ENCODE peak calls at places on chromosomes 2 and 18, in eight cellular contexts. D, N, H, P, W, M, E and G are unnamed samples.

GRCh38 chr2:2570871-2571270 is 239.8 kb upstream of the MYT1L start:
- DNase-seq in M (no peak), N (no peak), W (no peak), H (no peak), D (no peak), E (no peak), P (no peak), G (no peak)

GRCh38 chr2:151354807-151355206 is 2.6 kb upstream of the TNFAIP6 start:
- DNase-seq in W (no peak), N (no peak), M (no peak), D (no peak), P (no peak), E (no peak), H (no peak), G (no peak)

GRCh38 chr2:179234658-179235240 is 29.9 kb downstream of the SESTD1 start:
- DNase-seq in H (no peak), D (no peak), P (no peak), N (no peak), E (no peak), W (no peak), M (no peak), G (no peak)

GRCh38 chr2:188318161-188318749 is 26.6 kb downstream of the GULP1 start:
- DNase-seq in M (no peak), D (no peak), W (no peak), P (no peak), H (no peak), N (no peak), E (no peak), G (no peak)

GRCh38 chr2:85390941-85391669 is 19.1 kb downstream of the CAPG start:
- DNase-seq in W (peak), E (no peak), M (no peak), P (peak), N (no peak), D (peak), H (peak), G (no peak)

GRCh38 chr18:42752921-42753320 is 362.6 kb downstream of the RIT2 start:
- DNase-seq in E (no peak), P (peak), D (no peak), N (no peak), H (no peak), M (no peak), W (no peak), G (no peak)

GRCh38 chr18:7619676-7620075 is 52.6 kb downstream of the PTPRM start:
- DNase-seq in W (no peak), P (no peak), M (no peak), E (no peak), H (peak), D (no peak), N (no peak), G (no peak)

GRCh38 chr2:187338679-187339121 is 109.4 kb downstream of the CALCRL start:
- DNase-seq in N (no peak), M (no peak), D (no peak), P (peak), W (no peak), E (no peak), H (no peak), G (no peak)

GRCh38 chr2:8414946-8415869 is 266.6 kb upstream of the ID2 start:
- DNase-seq in D (no peak), E (no peak), H (no peak), N (no peak), P (no peak), W (no peak), M (no peak), G (no peak)

GRCh38 chr2:59029058-59029457 is 787.9 kb upstream of the FANCL start:
- DNase-seq in W (peak), H (no peak), D (no peak), P (no peak), E (no peak), N (no peak), M (no peak), G (no peak)

GRCh38 chr2:36294290-36294689 is 61.3 kb upstream of the CRIM1 start:
- DNase-seq in H (no peak), E (no peak), D (no peak), W (no peak), P (no peak), M (no peak), N (no peak), G (no peak)

GRCh38 chr18:22166070-22166972 is 3.1 kb upstream of the GATA6 start:
- DNase-seq in W (peak), M (no peak), H (no peak), P (peak), D (no peak), N (peak), E (no peak), G (no peak)
- H3K4me3 ChIP-seq in W (peak), M (no peak), H (no peak), P (peak), D (no peak), N (peak), E (no peak), G (no peak)

GRCh38 chr2:191299009-191299408 is 53.8 kb downstream of the MYO1B start:
- DNase-seq in P (no peak), D (no peak), N (no peak), W (no peak), H (no peak), M (no peak), E (no peak), G (no peak)
- TF ChIP-seq CTCF in P (peak), D (peak), N (no peak), W (no peak), H (peak), M (peak), E (peak), G (no peak)

GRCh38 chr2:54457326-54458023 is 1.3 kb downstream of the SPTBN1 start:
- DNase-seq in P (peak), E (no peak), N (peak), W (no peak), H (no peak), D (peak), M (no peak), G (no peak)

GRCh38 chr2:54456526-54457325 is 599 bp downstream of the SPTBN1 start:
- DNase-seq in P (peak), D (peak), N (no peak), W (peak), H (peak), M (no peak), E (peak), G (no peak)

GRCh38 chr2:54455584-54456525 is at the start of gene SPTBN1:
- DNase-seq in P (peak), M (peak), D (peak), H (peak), W (peak), E (peak), N (peak), G (no peak)

GRCh38 chr2:54454922-54455583 is 1.1 kb upstream of the SPTBN1 start:
- DNase-seq in D (no peak), E (no peak), M (no peak), H (no peak), P (peak), N (peak), W (peak), G (no peak)

GRCh38 chr2:54454548-54454921 is 1.6 kb upstream of the SPTBN1 start:
- DNase-seq in D (no peak), P (no peak), E (no peak), H (no peak), M (no peak), N (no peak), W (no peak), G (no peak)
- H3K4me3 ChIP-seq in D (no peak), P (peak), E (no peak), H (no peak), M (no peak), N (peak), W (no peak), G (no peak)

GRCh38 chr2:106866636-106867035 is 19.3 kb downstream of the ST6GAL2 start:
- DNase-seq in N (no peak), H (peak), P (no peak), M (no peak), W (no peak), D (peak), E (no peak), G (no peak)

GRCh38 chr2:106859498-106859897 is 26.5 kb downstream of the ST6GAL2 start:
- DNase-seq in D (no peak), P (no peak), N (no peak), E (no peak), W (no peak), M (no peak), H (no peak), G (no peak)

GRCh38 chr2:106867231-106867943 is 18.6 kb downstream of the ST6GAL2 start:
- DNase-seq in N (no peak), W (no peak), E (no peak), D (no peak), H (no peak), M (no peak), P (peak), G (no peak)

GRCh38 chr2:106864051-106864450 is 21.9 kb downstream of the ST6GAL2 start:
- DNase-seq in P (no peak), E (no peak), D (no peak), W (no peak), M (no peak), N (no peak), H (no peak), G (no peak)

GRCh38 chr2:106863387-106863786 is 22.6 kb downstream of the ST6GAL2 start:
- DNase-seq in D (no peak), M (no peak), W (no peak), E (no peak), P (peak), N (no peak), H (no peak), G (no peak)
- TF ChIP-seq CTCF in D (peak), M (peak), W (no peak), E (peak), P (peak), N (peak), H (peak), G (peak)

DNA sequence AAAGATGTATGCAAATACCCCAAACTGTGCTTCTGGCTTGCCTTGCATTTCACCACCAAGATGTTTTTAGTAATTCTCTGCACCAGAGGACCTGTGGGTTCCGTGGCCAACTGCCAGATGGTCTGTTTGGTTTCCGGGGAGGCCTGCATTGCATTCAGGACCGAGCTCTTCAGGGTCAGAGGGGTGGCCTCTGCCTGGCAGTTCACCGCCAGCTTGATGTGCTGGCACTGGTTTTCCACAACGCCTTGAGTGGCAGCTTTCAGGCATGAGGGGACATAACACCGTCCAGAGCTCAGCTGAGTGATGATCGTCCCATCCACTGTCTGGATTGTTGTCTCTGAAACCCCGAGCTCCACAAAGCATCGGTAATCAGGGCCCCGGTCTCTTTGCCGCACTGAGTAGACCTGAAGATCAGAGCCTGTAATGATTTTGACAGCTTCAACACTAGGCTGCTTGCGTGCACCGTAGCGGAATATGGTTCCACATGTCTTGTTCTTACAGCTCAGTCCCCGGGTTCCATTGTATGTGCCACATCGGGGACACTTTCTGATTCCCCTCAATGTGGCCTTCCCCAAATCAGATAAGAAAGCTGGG is 9.4 kb downstream of the C2orf42 start:
- DNase-seq in W (no peak), N (no peak), E (no peak), P (no peak), D (no peak), H (no peak), M (no peak), G (no peak)
- H3K4me3 ChIP-seq in W (no peak), N (no peak), E (no peak), P (no peak), D (no peak), H (no peak), M (no peak), G (no peak)

DNA sequence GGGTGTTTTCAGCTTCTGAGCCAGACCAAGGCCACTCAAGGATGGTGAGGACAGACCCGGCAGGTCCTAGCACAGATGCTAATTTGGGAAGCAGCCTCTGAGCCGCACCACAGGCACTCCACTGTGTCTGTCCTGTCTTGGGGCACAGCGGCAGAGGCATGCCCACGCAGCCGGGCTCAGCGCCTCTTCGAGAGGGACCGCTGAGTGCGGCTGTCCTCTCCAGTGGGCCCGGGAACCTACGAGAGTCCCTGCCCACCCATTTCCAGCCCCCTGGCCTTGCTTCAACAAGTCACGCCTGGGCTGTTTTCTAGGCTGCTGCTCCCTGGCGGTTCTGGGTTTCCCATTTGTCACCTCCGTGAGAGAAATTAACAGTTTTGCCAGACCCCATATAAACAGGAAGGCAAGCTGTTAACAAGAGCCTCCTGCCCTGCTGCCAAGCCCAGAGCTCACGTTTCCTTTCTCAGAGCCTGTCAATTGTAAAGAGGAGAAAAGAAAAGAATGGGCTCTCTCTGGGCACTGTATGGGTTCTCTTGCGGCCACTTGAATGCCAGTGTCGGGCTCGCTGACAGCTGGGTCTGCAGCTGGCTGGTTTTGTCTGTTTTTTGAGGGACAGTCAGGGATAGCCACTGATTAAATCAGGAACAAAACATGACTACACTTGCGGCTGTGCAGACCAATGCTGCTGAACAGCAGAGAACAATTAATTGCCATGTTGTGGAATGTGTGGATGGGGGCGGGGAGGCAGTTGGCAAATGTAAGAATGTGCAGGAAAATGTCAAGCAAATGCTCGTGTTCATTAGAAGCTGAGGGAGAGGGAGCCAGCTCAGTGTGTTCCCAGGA is 30.6 kb downstream of the TMEM17 start:
- DNase-seq in M (no peak), E (no peak), H (peak), P (peak), N (no peak), W (peak), D (no peak), G (no peak)
- TF ChIP-seq CTCF in M (no peak), E (no peak), H (no peak), P (no peak), N (no peak), W (no peak), D (no peak), G (no peak)

GRCh38 chr18:34222025-34222395 is 2.7 kb downstream of the NOL4 start:
- DNase-seq in W (no peak), D (no peak), M (no peak), N (no peak), H (no peak), E (no peak), P (peak), G (no peak)

GRCh38 chr18:34223893-34224422 is 755 bp downstream of the NOL4 start:
- DNase-seq in M (no peak), N (no peak), P (peak), W (no peak), E (no peak), H (no peak), D (no peak), G (no peak)

GRCh38 chr18:34223164-34223892 is 1.4 kb downstream of the NOL4 start:
- DNase-seq in M (no peak), N (no peak), W (no peak), P (peak), H (no peak), E (no peak), D (no peak), G (no peak)

GRCh38 chr18:34224423-34225217 is at the start of gene NOL4:
- DNase-seq in E (no peak), W (peak), D (no peak), P (peak), M (no peak), N (no peak), H (no peak), G (no peak)

DNA sequence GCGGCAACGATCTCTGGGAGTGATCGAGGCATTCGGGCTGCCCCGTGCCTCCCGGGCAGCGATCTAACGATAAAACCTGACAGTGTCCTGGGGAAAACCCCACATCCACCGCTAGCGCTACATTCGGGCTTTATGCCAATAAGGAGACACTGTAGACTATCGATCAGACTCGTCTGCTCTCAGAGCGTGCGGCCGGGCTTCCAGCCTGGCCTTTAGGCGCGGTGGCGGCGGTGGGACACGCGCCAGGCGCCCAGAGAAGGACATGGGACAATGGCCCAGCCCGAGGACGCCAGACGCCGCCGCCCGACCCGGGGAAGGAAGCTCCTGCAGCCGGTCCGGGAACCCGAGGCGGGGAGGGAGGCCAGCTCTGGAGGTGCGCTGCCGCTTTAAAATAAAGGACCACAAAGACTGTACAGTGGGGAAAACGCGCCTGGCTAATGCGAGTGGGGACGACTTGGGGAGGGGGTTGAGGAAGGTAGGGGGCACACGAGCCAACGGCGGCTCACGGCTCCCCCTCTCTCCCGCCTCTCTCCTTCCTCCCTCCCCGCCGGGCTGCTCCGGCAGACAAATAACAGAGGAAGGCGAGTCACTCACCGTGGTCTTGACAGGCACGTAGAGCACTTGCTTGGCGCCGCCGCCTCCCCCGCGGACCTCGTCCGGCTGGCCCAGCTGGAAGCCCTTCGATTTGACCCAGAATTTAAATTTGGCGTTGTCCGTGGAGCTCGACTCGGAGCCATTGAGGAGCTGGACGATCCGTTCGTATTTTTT is 2.1 kb downstream of the NOL4 start:
- DNase-seq in W (no peak), P (peak), D (peak), H (no peak), E (no peak), M (no peak), N (peak), G (no peak)
- H3K4me3 ChIP-seq in W (no peak), P (peak), D (peak), H (peak), E (no peak), M (no peak), N (peak), G (no peak)

GRCh38 chr2:46802665-46803550 is 112.7 kb downstream of the MCFD2 start:
- DNase-seq in W (no peak), N (no peak), E (no peak), M (no peak), P (no peak), H (no peak), D (no peak), G (no peak)
- TF ChIP-seq CTCF in W (no peak), N (no peak), E (no peak), M (no peak), P (no peak), H (peak), D (no peak), G (no peak)